ENCODE peak calls at places on chromosomes 3 and 15, in four cellular contexts. L is epithelial cell of esophagus, T is transverse colon, R is IMR-90. U is an unnamed sample.

GRCh38 chr3:86800116-86800515 is 190.8 kb downstream of the VGLL3 start:
- DNase-seq in R (no peak), T (no peak), L (no peak), U (no peak)

GRCh38 chr15:80643296-80643965 is 51.7 kb upstream of the ABHD17C start:
- DNase-seq in R (no peak), L (no peak), T (no peak), U (no peak)

GRCh38 chr3:102104093-102104492 is 254.8 kb downstream of the NFKBIZ start:
- DNase-seq in L (no peak), T (no peak), R (no peak), U (no peak)

GRCh38 chr15:88805031-88805780 is 2.0 kb downstream of the ACAN start:
- DNase-seq in R (no peak), L (no peak), T (no peak), U (no peak)

GRCh38 chr15:75065851-75066509 is 42.6 kb downstream of the PPCDC start:
- DNase-seq in L (no peak), R (no peak), T (no peak), U (no peak)

GRCh38 chr3:131750256-131750655 is 247.5 kb upstream of the MRPL3 start:
- DNase-seq in L (no peak), T (no peak), R (no peak), U (no peak)

GRCh38 chr3:67401911-67402310 is 252.5 kb downstream of the SUCLG2 start:
- DNase-seq in L (no peak), R (no peak), T (no peak), U (no peak)

GRCh38 chr3:159001711-159002110 is 199.9 kb downstream of the MFSD1 start:
- DNase-seq in T (no peak), L (peak; percentile 26), R (no peak), U (no peak)

GRCh38 chr3:72234394-72234793 is 449.4 kb upstream of the PROK2 start:
- DNase-seq in T (no peak), R (peak; percentile 50), L (peak; percentile 35), U (peak; percentile 60)

GRCh38 chr3:70716832-70717231 is 404.4 kb upstream of the MDFIC2 start:
- DNase-seq in L (peak; percentile 40), T (no peak), R (peak; percentile 48), U (peak; percentile 56)

GRCh38 chr15:92930776-92931175 is 30.7 kb downstream of the CHD2 start:
- DNase-seq in R (peak; percentile 93), L (peak; percentile 54), T (no peak), U (peak; percentile 86)

GRCh38 chr3:197155039-197155438 is 125.4 kb upstream of the MELTF start:
- DNase-seq in R (no peak), L (no peak), T (no peak), U (no peak)

GRCh38 chr3:85007195-85008094 is 48.7 kb downstream of the CADM2 start:
- DNase-seq in T (no peak), L (peak; percentile 43), R (no peak), U (no peak)

GRCh38 chr3:114525278-114525677 is 231.4 kb downstream of the TIGIT start:
- DNase-seq in L (no peak), T (no peak), R (peak; percentile 60), U (no peak)

GRCh38 chr3:114518409-114518808 is 224.6 kb downstream of the TIGIT start:
- DNase-seq in R (no peak), L (no peak), T (no peak), U (no peak)

DNA sequence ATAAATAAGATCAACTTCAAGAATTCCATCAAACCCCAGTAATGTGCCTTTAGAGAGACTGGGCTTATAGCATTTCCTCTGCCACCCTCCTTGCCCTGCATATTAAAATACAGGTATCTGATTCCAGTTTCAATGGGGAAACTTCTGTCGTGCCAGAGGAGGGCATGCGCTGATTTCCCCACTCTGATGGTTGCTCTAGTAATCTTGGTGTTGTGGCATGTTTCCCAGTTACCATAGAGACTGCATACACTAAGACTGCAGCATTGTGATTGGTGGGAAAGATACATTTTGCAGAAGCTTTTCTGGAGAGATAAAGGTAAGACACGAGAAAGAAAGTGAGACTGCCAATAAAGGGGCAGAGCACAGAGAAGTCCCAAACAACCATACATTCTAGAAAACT is 225.6 kb downstream of the TIGIT start:
- DNase-seq in T (no peak), L (peak; percentile 65), R (peak; percentile 81), U (peak; percentile 78)
- TF ChIP-seq CTCF in T (no peak), L (no peak), R (no peak), U (no peak)

GRCh38 chr3:193776626-193777025 is 183.6 kb downstream of the OPA1 start:
- DNase-seq in L (no peak), T (no peak), R (no peak), U (no peak)
- H3K4me3 ChIP-seq in L (no peak overlapping the region), T (no peak overlapping the region), R (no peak overlapping the region), U (no peak overlapping the region)

DNA sequence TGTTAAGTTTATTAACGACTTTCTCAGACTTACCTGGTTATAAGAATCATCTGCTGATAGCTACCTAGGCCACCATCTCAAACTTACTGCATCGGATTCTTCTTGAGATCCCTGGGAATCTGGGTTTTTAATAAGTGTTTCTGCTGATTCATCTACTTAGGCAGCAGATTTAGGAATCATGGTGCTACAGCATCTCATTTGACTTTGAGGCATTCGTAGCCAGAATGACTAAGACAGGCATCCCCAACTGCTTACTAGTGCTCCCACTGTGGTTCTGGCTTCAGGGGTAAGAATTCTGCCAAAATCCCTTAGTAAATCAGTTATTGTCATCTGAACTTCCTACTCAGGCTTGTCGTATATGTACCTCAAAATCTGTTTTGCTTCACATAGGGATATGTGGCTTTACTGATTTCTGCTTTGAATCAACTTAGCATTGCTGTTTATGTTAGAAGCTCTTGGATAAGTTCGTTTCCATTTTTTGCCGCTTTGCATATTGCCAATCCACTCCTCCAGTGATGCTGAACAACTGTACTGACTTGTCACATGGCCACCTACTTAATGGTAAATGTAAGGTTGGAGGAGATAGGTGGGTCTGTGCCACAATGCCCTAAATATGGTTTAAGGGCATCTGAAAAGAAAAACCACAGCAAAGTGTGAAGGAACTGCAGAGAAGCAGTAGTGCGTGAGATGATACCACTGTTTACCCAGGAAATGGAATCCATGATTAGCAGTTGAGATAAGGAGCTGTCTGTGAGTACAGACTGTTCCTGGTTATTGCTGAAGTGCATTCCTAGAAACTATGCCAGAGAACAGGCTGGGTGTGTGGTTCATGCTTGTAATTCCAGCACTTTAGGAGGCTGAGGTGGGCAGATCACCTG is 60.3 kb downstream of the MAP6D1 start:
- DNase-seq in R (peak; percentile 77), T (peak; percentile 9), L (no peak), U (peak; percentile 75)
- TF ChIP-seq CTCF in R (no peak), T (no peak), L (no peak), U (no peak)

GRCh38 chr3:12648384-12648959 is 15.4 kb downstream of the RAF1 start:
- DNase-seq in T (peak; percentile 25), R (no peak), L (no peak), U (no peak)
- H3K4me3 ChIP-seq in T (no peak overlapping the region), R (no peak overlapping the region), L (no peak overlapping the region), U (no peak overlapping the region)

DNA sequence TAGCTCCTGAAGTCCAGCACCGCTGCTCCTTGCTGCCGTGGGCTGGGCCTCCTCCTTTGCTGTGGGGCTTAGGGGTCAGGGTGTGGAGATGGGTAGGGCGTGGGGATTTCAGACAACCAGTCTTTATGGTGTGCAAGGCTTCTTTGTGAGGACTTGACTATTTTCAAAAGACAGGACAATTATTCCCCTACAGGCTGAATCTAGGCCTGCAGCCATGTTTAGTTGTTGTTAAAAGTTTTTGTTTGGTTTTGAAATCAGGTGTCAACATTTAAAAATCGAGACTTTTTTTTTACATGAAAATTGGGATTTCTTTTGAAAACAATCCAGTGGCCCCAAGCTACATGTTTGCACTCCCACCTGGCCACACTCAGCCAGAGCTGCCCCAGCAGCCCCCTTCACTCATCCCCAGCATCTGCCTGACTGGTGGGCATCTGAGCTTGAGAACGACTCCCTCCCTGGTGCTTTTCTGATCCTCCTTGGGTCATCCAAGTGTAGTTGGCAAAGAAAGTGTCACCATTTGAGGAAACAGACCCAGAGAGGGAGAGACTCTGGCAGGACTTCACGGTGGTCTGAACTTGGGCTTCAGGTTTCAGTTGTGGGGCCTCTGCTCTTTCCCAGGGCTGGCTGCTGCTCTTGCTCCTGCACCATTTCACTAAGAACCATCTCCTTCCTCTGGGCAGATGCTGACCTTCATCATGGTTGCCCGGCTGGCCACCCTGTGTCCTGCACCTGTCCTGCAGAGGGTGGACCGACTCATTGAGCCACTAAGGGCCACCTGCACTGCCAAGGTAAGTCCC is 10.4 kb downstream of the RPL32 start:
- DNase-seq in T (no peak), R (no peak), L (no peak), U (no peak)
- TF ChIP-seq CTCF in T (peak; percentile 15), R (peak; percentile 14), L (no peak), U (peak; percentile 19)

GRCh38 chr3:60403866-60404265 is 847.4 kb downstream of the FHIT start:
- DNase-seq in R (peak; percentile 6), L (no peak), T (no peak), U (no peak)
- H3K4me3 ChIP-seq in R (no peak overlapping the region), L (no peak overlapping the region), T (no peak overlapping the region), U (no peak overlapping the region)

GRCh38 chr3:10416730-10417300 is 88.6 kb downstream of the ATP2B2 start:
- DNase-seq in L (no peak), R (no peak), T (no peak), U (no peak)

GRCh38 chr3:10420745-10421475 is 84.5 kb downstream of the ATP2B2 start:
- DNase-seq in R (no peak), T (no peak), L (no peak), U (no peak)

GRCh38 chr3:10419637-10420232 is 85.7 kb downstream of the ATP2B2 start:
- DNase-seq in L (peak; percentile 71), R (peak; percentile 8), T (no peak), U (no peak)

GRCh38 chr3:10421996-10422395 is 83.4 kb downstream of the ATP2B2 start:
- DNase-seq in R (no peak), L (no peak), T (no peak), U (no peak)

GRCh38 chr3:10417849-10418248 is 87.5 kb downstream of the ATP2B2 start:
- DNase-seq in R (peak; percentile 23), T (no peak), L (peak; percentile 30), U (peak; percentile 16)
- TF ChIP-seq CTCF in R (peak; percentile 45), T (no peak), L (peak; percentile 20), U (peak; percentile 16)

DNA sequence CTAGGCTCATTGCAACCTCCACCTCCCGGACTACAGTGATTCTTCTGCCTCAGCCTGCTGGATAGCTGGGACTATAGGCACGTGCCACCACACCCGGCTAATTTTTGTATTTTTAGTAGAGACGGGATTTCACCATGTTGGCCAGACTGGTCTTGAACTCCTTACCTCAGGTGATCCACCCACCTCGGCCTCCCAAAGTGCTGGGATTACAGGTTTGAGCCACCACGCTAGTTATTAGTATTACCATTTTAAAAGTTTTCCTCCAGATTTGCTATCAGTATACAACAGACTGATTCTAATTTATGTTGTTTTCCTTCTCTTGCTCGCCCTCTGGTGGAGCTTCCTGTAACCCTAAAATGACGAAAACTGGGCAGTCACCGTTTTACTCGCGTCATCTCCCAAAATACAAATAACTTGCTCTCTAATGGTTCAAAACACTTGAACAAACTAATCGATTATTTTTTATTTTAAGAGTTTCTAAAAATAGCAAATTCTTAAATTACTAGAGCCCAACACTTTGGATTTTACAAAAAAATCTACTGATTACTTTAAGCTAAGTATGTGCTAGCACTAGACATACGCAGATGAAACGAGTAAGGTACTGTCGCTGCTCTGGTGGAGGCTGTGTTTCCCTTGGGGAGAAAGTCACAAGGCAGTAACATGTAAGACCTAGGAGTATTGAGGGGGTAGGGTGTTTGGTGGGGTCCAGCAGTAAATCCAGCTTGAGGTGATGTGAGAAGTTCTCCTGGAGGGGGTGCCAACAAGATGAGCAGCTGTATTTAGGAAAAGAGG is 203.3 kb downstream of the MBNL1 start:
- DNase-seq in T (peak; percentile 77), R (peak; percentile 54), L (peak; percentile 60), U (peak; percentile 63)
- H3K4me3 ChIP-seq in T (no peak overlapping the region), R (no peak overlapping the region), L (no peak overlapping the region), U (no peak overlapping the region)

U was measured in astrocyte of the spinal cord.